ENCODE peak calls at places on chromosomes 16 and 17, in four cellular contexts. One of them, this sample, is unnamed.

GRCh38 chr17:75908201-75908600 is 3.5 kb upstream of the MRPL38 start:
- DNase-seq in body of pancreas: no peak
- DNase-seq in upper lobe of left lung: no peak
- DNase-seq in thoracic aorta: no peak
- DNase-seq in this sample: no peak

GRCh38 chr16:31350275-31351005 is 4.5 kb upstream of the ITGAX start:
- DNase-seq in body of pancreas: no peak
- DNase-seq in upper lobe of left lung: no peak
- DNase-seq in thoracic aorta: no peak
- DNase-seq in this sample: no peak

GRCh38 chr16:78244131-78244899 is 144.9 kb downstream of the WWOX start:
- DNase-seq in body of pancreas: peak; percentile 33
- DNase-seq in upper lobe of left lung: no peak
- DNase-seq in thoracic aorta: no peak
- DNase-seq in this sample: no peak

GRCh38 chr16:88940196-88941050 is 36.6 kb downstream of the CBFA2T3 start:
- DNase-seq in body of pancreas: peak; percentile 81
- DNase-seq in upper lobe of left lung: peak; percentile 86
- DNase-seq in thoracic aorta: no peak
- DNase-seq in this sample: no peak

GRCh38 chr16:74280448-74280847 is 16.2 kb upstream of the PSMD7 start:
- DNase-seq in body of pancreas: no peak
- DNase-seq in upper lobe of left lung: no peak
- DNase-seq in thoracic aorta: no peak
- DNase-seq in this sample: no peak

GRCh38 chr16:17591655-17592405 is 121.1 kb upstream of the XYLT1 start:
- DNase-seq in body of pancreas: no peak
- DNase-seq in upper lobe of left lung: no peak
- DNase-seq in thoracic aorta: no peak
- DNase-seq in this sample: peak; percentile 45

GRCh38 chr17:40023590-40024292 is 8.5 kb downstream of the CSF3 start:
- DNase-seq in body of pancreas: peak; percentile 72
- DNase-seq in upper lobe of left lung: no peak
- DNase-seq in thoracic aorta: no peak
- DNase-seq in this sample: no peak

GRCh38 chr16:15502041-15502725 is 67.8 kb downstream of the BMERB1 start:
- DNase-seq in body of pancreas: no peak
- DNase-seq in upper lobe of left lung: no peak
- DNase-seq in thoracic aorta: no peak
- DNase-seq in this sample: no peak

GRCh38 chr16:15643453-15644305 is 725 bp upstream of the MARF1 start:
- DNase-seq in body of pancreas: peak; percentile 31
- DNase-seq in upper lobe of left lung: no peak
- DNase-seq in thoracic aorta: no peak
- DNase-seq in this sample: no peak

GRCh38 chr17:67105213-67105612 is 60.9 kb downstream of the CACNG1 start:
- DNase-seq in body of pancreas: no peak
- DNase-seq in upper lobe of left lung: no peak
- DNase-seq in thoracic aorta: no peak
- DNase-seq in this sample: no peak

GRCh38 chr17:60577147-60577925 is 22.7 kb upstream of the PPM1D start:
- DNase-seq in body of pancreas: peak; percentile 50
- DNase-seq in upper lobe of left lung: no peak
- DNase-seq in thoracic aorta: no peak
- DNase-seq in this sample: no peak

GRCh38 chr17:62780951-62781350 is 27.2 kb downstream of the MARCHF10 start:
- DNase-seq in body of pancreas: no peak
- DNase-seq in upper lobe of left lung: no peak
- DNase-seq in thoracic aorta: no peak
- DNase-seq in this sample: no peak

GRCh38 chr17:59440757-59441458 is 109.5 kb downstream of the YPEL2 start:
- DNase-seq in body of pancreas: peak; percentile 96
- DNase-seq in upper lobe of left lung: no peak
- DNase-seq in thoracic aorta: peak; percentile 96
- DNase-seq in this sample: peak; percentile 62

GRCh38 chr16:67269766-67270165 is 9.6 kb upstream of the PLEKHG4 start:
- DNase-seq in body of pancreas: no peak
- DNase-seq in upper lobe of left lung: no peak
- DNase-seq in thoracic aorta: no peak
- DNase-seq in this sample: no peak

GRCh38 chr17:41835800-41836549 is at the start of gene NT5C3B:
- DNase-seq in body of pancreas: peak; percentile 74
- DNase-seq in upper lobe of left lung: peak; percentile 93
- DNase-seq in thoracic aorta: no peak
- DNase-seq in this sample: peak; percentile 33

GRCh38 chr17:29590261-29590978 is 972 bp upstream of the GIT1 start:
- DNase-seq in body of pancreas: no peak
- DNase-seq in upper lobe of left lung: no peak
- DNase-seq in thoracic aorta: no peak
- DNase-seq in this sample: no peak

GRCh38 chr16:77723108-77723514 is 797 bp downstream of the NUDT7 start:
- DNase-seq in body of pancreas: peak; percentile 33
- DNase-seq in upper lobe of left lung: no peak
- DNase-seq in thoracic aorta: no peak
- DNase-seq in this sample: no peak

GRCh38 chr16:72909196-72909595 is 138.7 kb downstream of the ZFHX3 start:
- DNase-seq in body of pancreas: no peak
- DNase-seq in upper lobe of left lung: no peak
- DNase-seq in thoracic aorta: no peak
- DNase-seq in this sample: no peak

GRCh38 chr16:80027007-80027965 is 426.7 kb upstream of the MAF start:
- DNase-seq in body of pancreas: peak; percentile 15
- DNase-seq in upper lobe of left lung: peak; percentile 56
- DNase-seq in thoracic aorta: peak; percentile 24
- DNase-seq in this sample: peak; percentile 12

GRCh38 chr17:66826856-66827255 is 8.1 kb upstream of the CACNG5 start:
- DNase-seq in body of pancreas: no peak
- DNase-seq in upper lobe of left lung: no peak
- DNase-seq in thoracic aorta: no peak
- DNase-seq in this sample: no peak

GRCh38 chr17:27846042-27846655 is 45.8 kb upstream of the NOS2 start:
- DNase-seq in body of pancreas: no peak
- DNase-seq in upper lobe of left lung: no peak
- DNase-seq in thoracic aorta: no peak
- DNase-seq in this sample: peak; percentile 13

DNA sequence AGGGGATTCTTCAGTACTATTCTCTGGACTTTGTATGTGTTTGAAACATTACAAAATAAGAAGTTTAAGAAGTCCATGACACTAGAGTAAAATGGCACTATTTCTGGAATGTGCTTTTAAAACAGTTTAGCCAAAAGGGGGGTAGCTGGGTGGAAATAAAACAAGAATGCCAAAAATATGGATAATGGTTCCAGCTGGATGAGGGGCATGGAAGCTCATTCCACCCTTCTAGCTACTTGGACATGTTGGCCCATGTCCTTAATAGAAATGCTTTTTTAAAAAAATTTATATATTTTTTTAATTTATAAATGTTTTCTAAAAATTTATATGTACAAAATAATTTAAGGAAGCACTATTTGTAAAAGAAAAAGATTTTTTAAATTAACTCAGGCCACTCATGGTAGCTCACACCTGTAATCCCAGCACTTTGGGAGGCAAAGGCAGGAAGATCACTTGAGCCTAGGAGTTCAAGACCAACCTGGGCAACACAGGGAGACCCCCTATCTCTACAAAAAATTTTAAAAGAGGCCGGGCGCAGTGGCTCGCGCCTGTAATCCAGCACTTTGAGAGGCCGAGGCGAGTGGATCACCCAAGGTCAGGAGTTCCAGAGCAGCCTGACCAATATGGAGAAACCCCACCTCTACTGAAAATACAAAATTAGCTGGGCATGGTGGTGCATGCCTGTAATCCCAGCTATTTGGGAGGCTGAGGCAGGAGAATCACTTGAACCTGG is 12.8 kb downstream of the ZC3H7A start:
- DNase-seq in body of pancreas: no peak
- DNase-seq in upper lobe of left lung: no peak
- DNase-seq in thoracic aorta: no peak
- DNase-seq in this sample: no peak
- H3K4me1 ChIP-seq in body of pancreas: peaks cover 50% of the 10 kb centered on the region
- H3K4me1 ChIP-seq in upper lobe of left lung: peaks cover 67% of the 10 kb centered on the region
- H3K4me1 ChIP-seq in thoracic aorta: peaks cover 36% of the 10 kb centered on the region
- H3K4me1 ChIP-seq in this sample: peaks cover 28% of the 10 kb centered on the region

DNA sequence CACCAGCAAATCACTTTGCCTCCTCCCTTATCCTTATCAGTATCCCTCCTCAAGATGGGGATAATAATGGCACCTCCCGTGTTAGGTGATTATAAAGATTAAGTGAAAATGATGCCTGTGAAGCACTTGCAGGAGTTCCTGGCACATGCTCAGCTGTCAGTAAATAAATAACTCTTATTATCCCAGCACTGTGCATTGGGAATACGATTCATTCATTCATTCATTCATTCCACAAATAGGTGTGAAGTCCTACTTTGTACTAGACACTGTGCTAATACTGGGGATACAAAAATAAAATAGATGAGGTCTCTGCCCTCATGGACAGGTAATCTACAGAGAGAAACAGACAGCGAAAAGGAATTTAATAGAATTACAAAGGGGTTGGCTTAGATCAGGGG is 2.0 kb downstream of the XYLT2 start:
- DNase-seq in body of pancreas: no peak
- DNase-seq in upper lobe of left lung: no peak
- DNase-seq in thoracic aorta: no peak
- DNase-seq in this sample: no peak
- H3K4me3 ChIP-seq in body of pancreas: no peak overlapping the region
- H3K4me3 ChIP-seq in upper lobe of left lung: no peak overlapping the region
- H3K4me3 ChIP-seq in thoracic aorta: no peak overlapping the region
- H3K4me3 ChIP-seq in this sample: no peak overlapping the region

DNA sequence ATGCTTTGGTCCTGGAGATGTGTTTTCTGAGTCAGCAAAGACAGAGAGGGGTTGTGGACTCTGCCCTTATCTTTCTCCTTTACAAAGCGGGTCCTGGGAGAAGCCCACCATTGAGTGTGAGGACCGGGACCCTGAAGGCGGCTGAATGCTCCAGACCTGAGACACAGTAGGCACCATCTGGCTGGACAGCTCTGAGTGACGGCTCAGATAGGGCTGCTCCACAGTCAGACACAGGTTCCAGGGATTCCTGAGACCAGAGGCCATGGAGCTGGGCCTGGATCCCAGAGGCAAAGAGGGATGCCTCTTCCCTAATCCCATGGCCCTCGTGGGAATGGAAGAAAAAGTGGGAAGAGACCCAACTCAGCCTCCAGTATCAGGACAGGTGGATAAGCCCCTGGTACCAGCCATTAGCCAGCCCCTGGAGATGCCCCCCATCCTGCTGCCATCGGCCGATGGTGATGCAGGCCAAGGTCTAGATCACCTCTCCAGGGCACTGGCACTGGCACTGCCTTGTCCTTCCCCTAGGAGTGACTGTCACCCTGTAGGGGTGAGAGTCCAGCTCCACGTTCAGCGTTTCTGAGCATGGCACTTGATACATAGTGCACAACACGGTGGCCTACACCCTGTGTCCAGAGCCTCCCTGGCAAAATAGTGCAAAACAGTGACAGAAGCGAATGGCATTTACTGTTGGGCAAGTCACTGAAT is 4.7 kb downstream of the MMP15 start:
- DNase-seq in body of pancreas: no peak
- DNase-seq in upper lobe of left lung: no peak
- DNase-seq in thoracic aorta: no peak
- DNase-seq in this sample: no peak
- H3K4me1 ChIP-seq in body of pancreas: peaks cover 93% of the 10 kb centered on the region
- H3K4me1 ChIP-seq in upper lobe of left lung: peaks cover 94% of the 10 kb centered on the region
- H3K4me1 ChIP-seq in thoracic aorta: peaks cover 7% of the 10 kb centered on the region
- H3K4me1 ChIP-seq in this sample: peaks cover 18% of the 10 kb centered on the region

GRCh38 chr17:72134560-72135399 is 14.0 kb downstream of the SOX9 start:
- DNase-seq in body of pancreas: no peak
- DNase-seq in upper lobe of left lung: no peak
- DNase-seq in thoracic aorta: no peak
- DNase-seq in this sample: no peak
- H3K4me3 ChIP-seq in body of pancreas: no peak overlapping the region
- H3K4me3 ChIP-seq in upper lobe of left lung: no peak overlapping the region
- H3K4me3 ChIP-seq in thoracic aorta: no peak overlapping the region
- H3K4me3 ChIP-seq in this sample: no peak overlapping the region

DNA sequence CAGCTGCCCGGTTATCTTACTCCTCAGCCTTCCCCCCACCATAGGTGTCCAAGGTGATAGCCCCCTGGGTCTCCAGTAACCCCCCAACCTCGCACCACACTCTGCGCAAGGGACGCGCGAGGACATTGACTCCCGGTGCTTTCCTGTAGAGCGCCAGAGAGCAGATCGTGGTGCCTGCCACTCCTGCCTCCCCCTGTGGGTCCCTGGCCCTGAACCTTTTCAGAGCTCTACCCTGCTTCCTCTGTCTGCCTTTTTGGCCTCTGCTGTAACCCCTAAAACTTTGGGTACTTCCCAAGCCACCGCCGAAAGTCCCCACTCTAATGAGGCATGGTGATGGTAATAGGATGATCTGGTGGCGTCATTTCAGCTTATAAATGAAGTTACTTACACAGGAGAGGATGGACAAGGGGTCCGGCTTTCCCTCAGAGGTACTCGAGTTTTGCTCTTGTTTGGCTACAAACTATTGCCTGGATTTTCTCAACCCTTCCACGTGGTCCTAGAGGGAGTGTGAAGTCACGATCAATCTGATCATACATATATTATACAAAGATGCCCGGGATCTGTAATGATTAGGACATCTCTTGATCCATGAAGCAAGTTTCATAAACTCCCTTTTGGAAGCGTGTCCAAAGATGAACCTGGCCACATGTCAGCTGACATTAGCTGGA is 2.1 kb upstream of the CDH11 start:
- DNase-seq in body of pancreas: no peak
- DNase-seq in upper lobe of left lung: no peak
- DNase-seq in thoracic aorta: no peak
- DNase-seq in this sample: no peak
- H3K4me1 ChIP-seq in body of pancreas: peaks cover 24% of the 10 kb centered on the region
- H3K4me1 ChIP-seq in upper lobe of left lung: peaks cover 31% of the 10 kb centered on the region
- H3K4me1 ChIP-seq in thoracic aorta: no peaks in the 10 kb centered on the region
- H3K4me1 ChIP-seq in this sample: no peaks in the 10 kb centered on the region

GRCh38 chr16:25037221-25037620 is 22.1 kb upstream of the ARHGAP17 start:
- DNase-seq in body of pancreas: no peak
- DNase-seq in upper lobe of left lung: no peak
- DNase-seq in thoracic aorta: no peak
- DNase-seq in this sample: no peak
- H3K4me3 ChIP-seq in body of pancreas: no peak overlapping the region
- H3K4me3 ChIP-seq in upper lobe of left lung: no peak overlapping the region
- H3K4me3 ChIP-seq in thoracic aorta: no peak overlapping the region
- H3K4me3 ChIP-seq in this sample: no peak overlapping the region

GRCh38 chr16:2436110-2436509 is 6.9 kb downstream of the CCNF start:
- DNase-seq in body of pancreas: no peak
- DNase-seq in upper lobe of left lung: no peak
- DNase-seq in thoracic aorta: no peak
- DNase-seq in this sample: no peak

GRCh38 chr16:2438121-2438520 is 8.9 kb downstream of the CCNF start:
- DNase-seq in body of pancreas: no peak
- DNase-seq in upper lobe of left lung: no peak
- DNase-seq in thoracic aorta: no peak
- DNase-seq in this sample: no peak

GRCh38 chr16:2437032-2437790 is 8.0 kb downstream of the CCNF start:
- DNase-seq in body of pancreas: no peak
- DNase-seq in upper lobe of left lung: no peak
- DNase-seq in thoracic aorta: no peak
- DNase-seq in this sample: no peak

GRCh38 chr16:2439598-2439997 is 10.4 kb downstream of the CCNF start:
- DNase-seq in body of pancreas: no peak
- DNase-seq in upper lobe of left lung: no peak
- DNase-seq in thoracic aorta: no peak
- DNase-seq in this sample: no peak
- H3K4me1 ChIP-seq in body of pancreas: no peaks in the 10 kb centered on the region
- H3K4me1 ChIP-seq in upper lobe of left lung: no peaks in the 10 kb centered on the region
- H3K4me1 ChIP-seq in thoracic aorta: no peaks in the 10 kb centered on the region
- H3K4me1 ChIP-seq in this sample: no peaks in the 10 kb centered on the region

GRCh38 chr17:82232322-82232785 is 3.5 kb downstream of the SLC16A3 start:
- DNase-seq in body of pancreas: no peak
- DNase-seq in upper lobe of left lung: peak; percentile 75
- DNase-seq in thoracic aorta: no peak
- DNase-seq in this sample: no peak
- H3K4me3 ChIP-seq in body of pancreas: no peak overlapping the region
- H3K4me3 ChIP-seq in upper lobe of left lung: peak overlapping the region; percentile 77
- H3K4me3 ChIP-seq in thoracic aorta: peak overlapping the region; percentile 91
- H3K4me3 ChIP-seq in this sample: no peak overlapping the region

GRCh38 chr17:32488604-32489180 is 1.9 kb downstream of the CDK5R1 start:
- DNase-seq in body of pancreas: no peak
- DNase-seq in upper lobe of left lung: peak; percentile 20
- DNase-seq in thoracic aorta: no peak
- DNase-seq in this sample: no peak
- H3K4me1 ChIP-seq in body of pancreas: peaks cover 29% of the 10 kb centered on the region
- H3K4me1 ChIP-seq in upper lobe of left lung: peaks cover 29% of the 10 kb centered on the region
- H3K4me1 ChIP-seq in thoracic aorta: peaks cover 14% of the 10 kb centered on the region
- H3K4me1 ChIP-seq in this sample: peaks cover 34% of the 10 kb centered on the region